ENCODE peak calls at places on chromosomes 11 and 22, in ten cellular contexts. One of them, this sample, is unnamed.
A peak's percentile ranks its signal among the peaks of the same experiment; 100 is the strongest.

GRCh38 chr11:65843811-65844210 is 10.0 kb downstream of the SNX32 start:
- DNase-seq in kidney: no peak
- DNase-seq in Ammon's horn: no peak
- DNase-seq in RWPE2: no peak
- DNase-seq in lung: no peak
- DNase-seq in NCI-H1092: no peak
- DNase-seq in left cardiac atrium: no peak
- DNase-seq in lower lobe of right lung: no peak
- DNase-seq in anterior cingulate cortex: no peak
- DNase-seq in effector CD4-positive, alpha-beta T cell: no peak
- DNase-seq in this sample: no peak

GRCh38 chr11:13883042-13883441 is 79.5 kb upstream of the SPON1 start:
- DNase-seq in Ammon's horn: no peak
- DNase-seq in anterior cingulate cortex: no peak
- DNase-seq in NCI-H1092: no peak
- DNase-seq in RWPE2: no peak
- DNase-seq in effector CD4-positive, alpha-beta T cell: no peak
- DNase-seq in kidney: no peak
- DNase-seq in lung: peak; percentile 60
- DNase-seq in lower lobe of right lung: peak; percentile 77
- DNase-seq in left cardiac atrium: no peak
- DNase-seq in this sample: no peak

GRCh38 chr11:101914737-101915426 is at the start of gene CEP126:
- DNase-seq in left cardiac atrium: peak; percentile 96
- DNase-seq in effector CD4-positive, alpha-beta T cell: peak; percentile 92
- DNase-seq in Ammon's horn: peak; percentile 98
- DNase-seq in kidney: peak; percentile 98
- DNase-seq in lung: peak; percentile 93
- DNase-seq in NCI-H1092: peak; percentile 88
- DNase-seq in RWPE2: peak; percentile 90
- DNase-seq in anterior cingulate cortex: peak; percentile 93
- DNase-seq in lower lobe of right lung: peak; percentile 93
- DNase-seq in this sample: peak; percentile 94

GRCh38 chr11:79212711-79213110 is 228.1 kb downstream of the TENM4 start:
- DNase-seq in lower lobe of right lung: no peak
- DNase-seq in RWPE2: no peak
- DNase-seq in lung: no peak
- DNase-seq in anterior cingulate cortex: no peak
- DNase-seq in kidney: peak; percentile 77
- DNase-seq in left cardiac atrium: no peak
- DNase-seq in Ammon's horn: peak; percentile 17
- DNase-seq in effector CD4-positive, alpha-beta T cell: no peak
- DNase-seq in NCI-H1092: no peak
- DNase-seq in this sample: no peak

GRCh38 chr22:24060375-24060788 is 49.3 kb downstream of the CABIN1 start:
- DNase-seq in effector CD4-positive, alpha-beta T cell: no peak
- DNase-seq in left cardiac atrium: peak; percentile 46
- DNase-seq in NCI-H1092: no peak
- DNase-seq in kidney: no peak
- DNase-seq in lower lobe of right lung: no peak
- DNase-seq in RWPE2: no peak
- DNase-seq in lung: no peak
- DNase-seq in anterior cingulate cortex: no peak
- DNase-seq in Ammon's horn: peak; percentile 25
- DNase-seq in this sample: peak; percentile 24

GRCh38 chr11:65452806-65453490 is 30.4 kb downstream of the NEAT1 start:
- DNase-seq in RWPE2: peak; percentile 78
- DNase-seq in anterior cingulate cortex: no peak
- DNase-seq in lung: no peak
- DNase-seq in effector CD4-positive, alpha-beta T cell: no peak
- DNase-seq in kidney: peak; percentile 52
- DNase-seq in NCI-H1092: no peak
- DNase-seq in lower lobe of right lung: no peak
- DNase-seq in left cardiac atrium: peak; percentile 42
- DNase-seq in Ammon's horn: no peak
- DNase-seq in this sample: no peak

GRCh38 chr22:41682033-41682807 is 6.4 kb downstream of the SNU13 start:
- DNase-seq in lung: peak; percentile 88
- DNase-seq in anterior cingulate cortex: peak; percentile 49
- DNase-seq in Ammon's horn: peak; percentile 93
- DNase-seq in left cardiac atrium: peak; percentile 87
- DNase-seq in kidney: peak; percentile 95
- DNase-seq in lower lobe of right lung: peak; percentile 87
- DNase-seq in RWPE2: peak; percentile 87
- DNase-seq in NCI-H1092: peak; percentile 72
- DNase-seq in effector CD4-positive, alpha-beta T cell: peak; percentile 80
- DNase-seq in this sample: peak; percentile 88

GRCh38 chr11:14578551-14578956 is 58.4 kb upstream of the PSMA1 start:
- DNase-seq in NCI-H1092: peak; percentile 2
- DNase-seq in RWPE2: no peak
- DNase-seq in effector CD4-positive, alpha-beta T cell: peak; percentile 68
- DNase-seq in lung: peak; percentile 30
- DNase-seq in left cardiac atrium: no peak
- DNase-seq in Ammon's horn: peak; percentile 64
- DNase-seq in kidney: no peak
- DNase-seq in anterior cingulate cortex: no peak
- DNase-seq in lower lobe of right lung: no peak
- DNase-seq in this sample: peak; percentile 58

GRCh38 chr11:57459112-57460016 is 964 bp upstream of the RTN4RL2 start:
- DNase-seq in kidney: peak; percentile 83
- DNase-seq in RWPE2: no peak
- DNase-seq in left cardiac atrium: no peak
- DNase-seq in anterior cingulate cortex: no peak
- DNase-seq in Ammon's horn: no peak
- DNase-seq in effector CD4-positive, alpha-beta T cell: no peak
- DNase-seq in NCI-H1092: no peak
- DNase-seq in lung: no peak
- DNase-seq in lower lobe of right lung: no peak
- DNase-seq in this sample: no peak

GRCh38 chr11:67418476-67419281 is 3.2 kb downstream of the CARNS1 start:
- DNase-seq in effector CD4-positive, alpha-beta T cell: no peak
- DNase-seq in RWPE2: no peak
- DNase-seq in Ammon's horn: no peak
- DNase-seq in left cardiac atrium: no peak
- DNase-seq in kidney: peak; percentile 80
- DNase-seq in lower lobe of right lung: no peak
- DNase-seq in NCI-H1092: no peak
- DNase-seq in lung: no peak
- DNase-seq in anterior cingulate cortex: no peak
- DNase-seq in this sample: no peak

GRCh38 chr11:33779849-33780528 is 5.7 kb upstream of the FBXO3 start:
- DNase-seq in RWPE2: no peak
- DNase-seq in NCI-H1092: no peak
- DNase-seq in lung: no peak
- DNase-seq in Ammon's horn: no peak
- DNase-seq in effector CD4-positive, alpha-beta T cell: no peak
- DNase-seq in kidney: no peak
- DNase-seq in anterior cingulate cortex: no peak
- DNase-seq in lower lobe of right lung: no peak
- DNase-seq in left cardiac atrium: no peak
- DNase-seq in this sample: no peak

GRCh38 chr22:46010177-46010867 is 33.4 kb upstream of the WNT7B start:
- DNase-seq in lower lobe of right lung: peak; percentile 41
- DNase-seq in anterior cingulate cortex: no peak
- DNase-seq in effector CD4-positive, alpha-beta T cell: no peak
- DNase-seq in RWPE2: peak; percentile 39
- DNase-seq in left cardiac atrium: peak; percentile 33
- DNase-seq in kidney: peak; percentile 89
- DNase-seq in NCI-H1092: no peak
- DNase-seq in Ammon's horn: no peak
- DNase-seq in lung: no peak
- DNase-seq in this sample: no peak

GRCh38 chr22:25700996-25701815 is 40.8 kb upstream of the MYO18B start:
- DNase-seq in RWPE2: no peak
- DNase-seq in lower lobe of right lung: no peak
- DNase-seq in anterior cingulate cortex: peak; percentile 58
- DNase-seq in kidney: no peak
- DNase-seq in left cardiac atrium: peak; percentile 36
- DNase-seq in NCI-H1092: no peak
- DNase-seq in effector CD4-positive, alpha-beta T cell: no peak
- DNase-seq in lung: no peak
- DNase-seq in Ammon's horn: peak; percentile 81
- DNase-seq in this sample: no peak

GRCh38 chr11:35583126-35583525 is 35.1 kb upstream of the FJX1 start:
- DNase-seq in Ammon's horn: no peak
- DNase-seq in NCI-H1092: no peak
- DNase-seq in kidney: no peak
- DNase-seq in effector CD4-positive, alpha-beta T cell: no peak
- DNase-seq in left cardiac atrium: no peak
- DNase-seq in anterior cingulate cortex: no peak
- DNase-seq in lung: no peak
- DNase-seq in lower lobe of right lung: no peak
- DNase-seq in RWPE2: no peak
- DNase-seq in this sample: no peak

GRCh38 chr11:120674537-120674936 is 163.0 kb downstream of the GRIK4 start:
- DNase-seq in NCI-H1092: no peak
- DNase-seq in kidney: no peak
- DNase-seq in Ammon's horn: no peak
- DNase-seq in lung: no peak
- DNase-seq in effector CD4-positive, alpha-beta T cell: no peak
- DNase-seq in lower lobe of right lung: no peak
- DNase-seq in left cardiac atrium: no peak
- DNase-seq in RWPE2: no peak
- DNase-seq in anterior cingulate cortex: no peak
- DNase-seq in this sample: no peak

GRCh38 chr11:119726585-119727522 is 2.1 kb downstream of the NECTIN1 start:
- DNase-seq in Ammon's horn: no peak
- DNase-seq in effector CD4-positive, alpha-beta T cell: no peak
- DNase-seq in lung: no peak
- DNase-seq in NCI-H1092: no peak
- DNase-seq in lower lobe of right lung: no peak
- DNase-seq in RWPE2: no peak
- DNase-seq in anterior cingulate cortex: no peak
- DNase-seq in kidney: no peak
- DNase-seq in left cardiac atrium: no peak
- DNase-seq in this sample: no peak

GRCh38 chr11:96199563-96200025 is 143.4 kb downstream of the MAML2 start:
- DNase-seq in anterior cingulate cortex: no peak
- DNase-seq in RWPE2: no peak
- DNase-seq in kidney: no peak
- DNase-seq in left cardiac atrium: no peak
- DNase-seq in NCI-H1092: no peak
- DNase-seq in effector CD4-positive, alpha-beta T cell: peak; percentile 43
- DNase-seq in Ammon's horn: no peak
- DNase-seq in lower lobe of right lung: no peak
- DNase-seq in lung: no peak
- DNase-seq in this sample: peak; percentile 52

GRCh38 chr11:67391304-67392181 is at the start of gene RAD9A:
- DNase-seq in lung: peak; percentile 94
- DNase-seq in effector CD4-positive, alpha-beta T cell: peak; percentile 95
- DNase-seq in NCI-H1092: peak; percentile 95
- DNase-seq in kidney: peak; percentile 99
- DNase-seq in Ammon's horn: peak; percentile 95
- DNase-seq in left cardiac atrium: peak; percentile 98
- DNase-seq in lower lobe of right lung: peak; percentile 97
- DNase-seq in anterior cingulate cortex: peak; percentile 87
- DNase-seq in RWPE2: peak; percentile 94
- DNase-seq in this sample: peak; percentile 96

GRCh38 chr11:3182462-3182852 is 17.3 kb upstream of the OSBPL5 start:
- DNase-seq in effector CD4-positive, alpha-beta T cell: no peak
- DNase-seq in anterior cingulate cortex: no peak
- DNase-seq in NCI-H1092: no peak
- DNase-seq in lower lobe of right lung: peak; percentile 25
- DNase-seq in kidney: no peak
- DNase-seq in Ammon's horn: no peak
- DNase-seq in lung: no peak
- DNase-seq in left cardiac atrium: no peak
- DNase-seq in RWPE2: peak; percentile 56
- DNase-seq in this sample: no peak

GRCh38 chr11:131663403-131664200 is 293.2 kb downstream of the NTM start:
- DNase-seq in RWPE2: peak; percentile 4
- DNase-seq in left cardiac atrium: no peak
- DNase-seq in lower lobe of right lung: no peak
- DNase-seq in kidney: no peak
- DNase-seq in effector CD4-positive, alpha-beta T cell: no peak
- DNase-seq in Ammon's horn: peak; percentile 90
- DNase-seq in lung: no peak
- DNase-seq in NCI-H1092: no peak
- DNase-seq in anterior cingulate cortex: peak; percentile 73
- DNase-seq in this sample: no peak

GRCh38 chr11:97743205-97743742 is 1277.5 kb upstream of the CNTN5 start:
- DNase-seq in left cardiac atrium: no peak
- DNase-seq in kidney: no peak
- DNase-seq in Ammon's horn: no peak
- DNase-seq in RWPE2: no peak
- DNase-seq in anterior cingulate cortex: no peak
- DNase-seq in lung: no peak
- DNase-seq in NCI-H1092: no peak
- DNase-seq in effector CD4-positive, alpha-beta T cell: no peak
- DNase-seq in lower lobe of right lung: no peak
- DNase-seq in this sample: no peak

GRCh38 chr11:76355172-76355571 is 25.8 kb downstream of the THAP12 start:
- DNase-seq in Ammon's horn: peak; percentile 35
- DNase-seq in lung: no peak
- DNase-seq in effector CD4-positive, alpha-beta T cell: no peak
- DNase-seq in anterior cingulate cortex: no peak
- DNase-seq in kidney: no peak
- DNase-seq in NCI-H1092: no peak
- DNase-seq in lower lobe of right lung: no peak
- DNase-seq in left cardiac atrium: no peak
- DNase-seq in RWPE2: no peak
- DNase-seq in this sample: no peak

GRCh38 chr11:33897761-33898403 is 6.0 kb upstream of the LMO2 start:
- DNase-seq in lung: no peak
- DNase-seq in effector CD4-positive, alpha-beta T cell: no peak
- DNase-seq in Ammon's horn: no peak
- DNase-seq in lower lobe of right lung: no peak
- DNase-seq in left cardiac atrium: no peak
- DNase-seq in RWPE2: no peak
- DNase-seq in anterior cingulate cortex: no peak
- DNase-seq in NCI-H1092: no peak
- DNase-seq in kidney: no peak
- DNase-seq in this sample: no peak

GRCh38 chr22:48513446-48513845 is 1314.2 kb downstream of the BRD1 start:
- DNase-seq in left cardiac atrium: no peak
- DNase-seq in lower lobe of right lung: no peak
- DNase-seq in anterior cingulate cortex: no peak
- DNase-seq in kidney: no peak
- DNase-seq in Ammon's horn: no peak
- DNase-seq in effector CD4-positive, alpha-beta T cell: no peak
- DNase-seq in NCI-H1092: no peak
- DNase-seq in lung: no peak
- DNase-seq in RWPE2: no peak
- DNase-seq in this sample: no peak

GRCh38 chr11:17257200-17257599 is 19.3 kb upstream of the NUCB2 start:
- DNase-seq in lung: no peak
- DNase-seq in RWPE2: no peak
- DNase-seq in effector CD4-positive, alpha-beta T cell: no peak
- DNase-seq in Ammon's horn: no peak
- DNase-seq in left cardiac atrium: no peak
- DNase-seq in NCI-H1092: no peak
- DNase-seq in anterior cingulate cortex: no peak
- DNase-seq in lower lobe of right lung: no peak
- DNase-seq in kidney: no peak
- DNase-seq in this sample: no peak

GRCh38 chr11:88179141-88179540 is 3.9 kb upstream of the RAB38 start:
- DNase-seq in lower lobe of right lung: no peak
- DNase-seq in kidney: no peak
- DNase-seq in Ammon's horn: no peak
- DNase-seq in left cardiac atrium: no peak
- DNase-seq in anterior cingulate cortex: no peak
- DNase-seq in NCI-H1092: no peak
- DNase-seq in lung: no peak
- DNase-seq in effector CD4-positive, alpha-beta T cell: no peak
- DNase-seq in RWPE2: peak; percentile 71
- DNase-seq in this sample: no peak

GRCh38 chr22:20316217-20316843 is 3.5 kb downstream of the DGCR6L start:
- DNase-seq in NCI-H1092: no peak
- DNase-seq in left cardiac atrium: no peak
- DNase-seq in lower lobe of right lung: peak; percentile 42
- DNase-seq in Ammon's horn: no peak
- DNase-seq in kidney: peak; percentile 61
- DNase-seq in RWPE2: no peak
- DNase-seq in effector CD4-positive, alpha-beta T cell: no peak
- DNase-seq in anterior cingulate cortex: no peak
- DNase-seq in lung: peak; percentile 23
- DNase-seq in this sample: no peak

GRCh38 chr22:30324008-30324730 is 2.6 kb downstream of the TBC1D10A start:
- DNase-seq in RWPE2: no peak
- DNase-seq in left cardiac atrium: no peak
- DNase-seq in anterior cingulate cortex: no peak
- DNase-seq in Ammon's horn: no peak
- DNase-seq in lung: no peak
- DNase-seq in effector CD4-positive, alpha-beta T cell: no peak
- DNase-seq in lower lobe of right lung: no peak
- DNase-seq in NCI-H1092: no peak
- DNase-seq in kidney: no peak
- DNase-seq in this sample: no peak